ENCODE peak calls at places on chromosomes 3 and 15, in four cellular contexts. One of them, this sample, is unnamed. For H3K4me1, the result is how much of the 10 kb centered on the place peaks cover.

GRCh38 chr3:150106752-150107428 is 136.2 kb upstream of the PFN2 start:
- DNase-seq in K562: no peak
- DNase-seq in HepG2: no peak
- DNase-seq in H1: no peak
- DNase-seq in this sample: no peak

GRCh38 chr3:151379083-151379734 is 5.3 kb downstream of the P2RY12 start:
- DNase-seq in K562: peak
- DNase-seq in HepG2: peak
- DNase-seq in H1: peak
- DNase-seq in this sample: peak

GRCh38 chr3:14147617-14148016 is 22.8 kb downstream of the TMEM43 start:
- DNase-seq in K562: no peak
- DNase-seq in HepG2: no peak
- DNase-seq in H1: no peak
- DNase-seq in this sample: no peak

GRCh38 chr3:128081846-128082245 is 29.6 kb downstream of the SEC61A1 start:
- DNase-seq in K562: no peak
- DNase-seq in HepG2: no peak
- DNase-seq in H1: no peak
- DNase-seq in this sample: no peak

GRCh38 chr3:126895178-126896066 is 87.5 kb upstream of the PLXNA1 start:
- DNase-seq in K562: peak
- DNase-seq in HepG2: no peak
- DNase-seq in H1: no peak
- DNase-seq in this sample: no peak

GRCh38 chr3:152623286-152623685 is 211.6 kb upstream of the P2RY1 start:
- DNase-seq in K562: no peak
- DNase-seq in HepG2: no peak
- DNase-seq in H1: no peak
- DNase-seq in this sample: no peak

GRCh38 chr3:8239718-8240698 is 261.6 kb upstream of the LMCD1 start:
- DNase-seq in K562: peak
- DNase-seq in HepG2: peak
- DNase-seq in H1: peak
- DNase-seq in this sample: peak

GRCh38 chr3:57974796-57975388 is 33.3 kb upstream of the FLNB start:
- DNase-seq in K562: peak
- DNase-seq in HepG2: peak
- DNase-seq in H1: no peak
- DNase-seq in this sample: peak

GRCh38 chr15:62512906-62513305 is 347.8 kb upstream of the C2CD4B start:
- DNase-seq in K562: no peak
- DNase-seq in HepG2: no peak
- DNase-seq in H1: no peak
- DNase-seq in this sample: no peak

GRCh38 chr3:116164039-116164438 is 281.2 kb downstream of the LSAMP start:
- DNase-seq in K562: no peak
- DNase-seq in HepG2: no peak
- DNase-seq in H1: no peak
- DNase-seq in this sample: no peak

GRCh38 chr3:136266468-136266867 is 16.3 kb downstream of the PCCB start:
- DNase-seq in K562: no peak
- DNase-seq in HepG2: peak
- DNase-seq in H1: no peak
- DNase-seq in this sample: no peak

GRCh38 chr15:80920271-80920699 is 69.3 kb downstream of the MESD start:
- DNase-seq in K562: no peak
- DNase-seq in HepG2: no peak
- DNase-seq in H1: no peak
- DNase-seq in this sample: no peak

GRCh38 chr15:39934415-39935044 is 615 bp downstream of the EIF2AK4 start:
- DNase-seq in K562: no peak
- DNase-seq in HepG2: peak
- DNase-seq in H1: no peak
- DNase-seq in this sample: peak

GRCh38 chr15:85430406-85431204 is 50.2 kb downstream of the AKAP13 start:
- DNase-seq in K562: no peak
- DNase-seq in HepG2: no peak
- DNase-seq in H1: no peak
- DNase-seq in this sample: no peak

GRCh38 chr15:87653646-87654045 is 602.9 kb downstream of the NTRK3 start:
- DNase-seq in K562: peak
- DNase-seq in HepG2: no peak
- DNase-seq in H1: no peak
- DNase-seq in this sample: no peak

GRCh38 chr3:177318559-177318958 is 121.3 kb upstream of the TBL1XR1 start:
- DNase-seq in K562: no peak
- DNase-seq in HepG2: no peak
- DNase-seq in H1: no peak
- DNase-seq in this sample: no peak

GRCh38 chr15:31102374-31103342 is 1.1 kb upstream of the TRPM1 start:
- DNase-seq in K562: no peak
- DNase-seq in HepG2: no peak
- DNase-seq in H1: peak
- DNase-seq in this sample: no peak

GRCh38 chr3:128486157-128486691 is 6.8 kb downstream of the GATA2 start:
- DNase-seq in K562: no peak
- DNase-seq in HepG2: no peak
- DNase-seq in H1: no peak
- DNase-seq in this sample: peak

GRCh38 chr15:26087881-26088280 is 224.8 kb upstream of the ATP10A start:
- DNase-seq in K562: no peak
- DNase-seq in HepG2: no peak
- DNase-seq in H1: no peak
- DNase-seq in this sample: no peak

GRCh38 chr15:89363133-89363532 is 28.5 kb upstream of the POLG start:
- DNase-seq in K562: no peak
- DNase-seq in HepG2: no peak
- DNase-seq in H1: no peak
- DNase-seq in this sample: no peak

GRCh38 chr3:7630925-7631324 is 770.0 kb downstream of the GRM7 start:
- DNase-seq in K562: no peak
- DNase-seq in HepG2: no peak
- DNase-seq in H1: no peak
- DNase-seq in this sample: peak

GRCh38 chr3:173743111-173743510 is 345.6 kb downstream of the NLGN1 start:
- DNase-seq in K562: no peak
- DNase-seq in HepG2: no peak
- DNase-seq in H1: no peak
- DNase-seq in this sample: peak

GRCh38 chr15:26028086-26028740 is 165.1 kb upstream of the ATP10A start:
- DNase-seq in K562: no peak
- DNase-seq in HepG2: no peak
- DNase-seq in H1: no peak
- DNase-seq in this sample: no peak

GRCh38 chr3:193871093-193871485 is 264.9 kb upstream of the HES1 start:
- DNase-seq in K562: no peak
- DNase-seq in HepG2: no peak
- DNase-seq in H1: no peak
- DNase-seq in this sample: no peak

GRCh38 chr3:175308105-175308504 is 449.0 kb downstream of the NAALADL2 start:
- DNase-seq in K562: no peak
- DNase-seq in HepG2: no peak
- DNase-seq in H1: no peak
- DNase-seq in this sample: no peak

GRCh38 chr15:51672913-51673857 is 8.1 kb upstream of the SCG3 start:
- DNase-seq in K562: no peak
- DNase-seq in HepG2: no peak
- DNase-seq in H1: no peak
- DNase-seq in this sample: no peak

GRCh38 chr3:9172851-9173320 is 76.6 kb downstream of the SRGAP3 start:
- DNase-seq in K562: no peak
- DNase-seq in HepG2: peak
- DNase-seq in H1: no peak
- DNase-seq in this sample: no peak

GRCh38 chr3:18412684-18413083 is 12.5 kb downstream of the SATB1 start:
- DNase-seq in K562: no peak
- DNase-seq in HepG2: no peak
- DNase-seq in H1: no peak
- DNase-seq in this sample: no peak

GRCh38 chr3:100400424-100400781 is 486 bp downstream of the TOMM70 start:
- DNase-seq in K562: no peak
- DNase-seq in HepG2: peak
- DNase-seq in H1: peak
- DNase-seq in this sample: peak

GRCh38 chr3:188021502-188022040 is 132.4 kb upstream of the LPP start:
- DNase-seq in K562: no peak
- DNase-seq in HepG2: peak
- DNase-seq in H1: no peak
- DNase-seq in this sample: peak

GRCh38 chr3:42151596-42152145 is 60.5 kb downstream of the TRAK1 start:
- DNase-seq in K562: no peak
- DNase-seq in HepG2: no peak
- DNase-seq in H1: no peak
- DNase-seq in this sample: no peak

GRCh38 chr15:80518522-80518921 is 114.3 kb downstream of the ARNT2 start:
- DNase-seq in K562: no peak
- DNase-seq in HepG2: no peak
- DNase-seq in H1: no peak
- DNase-seq in this sample: no peak

GRCh38 chr3:47782538-47783308 is 1.0 kb upstream of the SMARCC1 start:
- DNase-seq in K562: no peak
- DNase-seq in HepG2: no peak
- DNase-seq in H1: no peak
- DNase-seq in this sample: no peak

GRCh38 chr3:172087827-172088580 is 48.6 kb downstream of the FNDC3B start:
- DNase-seq in K562: peak
- DNase-seq in HepG2: no peak
- DNase-seq in H1: no peak
- DNase-seq in this sample: no peak

GRCh38 chr3:14435175-14436011 is 33.0 kb downstream of the SLC6A6 start:
- DNase-seq in K562: no peak
- DNase-seq in HepG2: no peak
- DNase-seq in H1: no peak
- DNase-seq in this sample: peak

GRCh38 chr3:49244589-49245205 is 32.3 kb downstream of the C3orf62 start:
- DNase-seq in K562: no peak
- DNase-seq in HepG2: no peak
- DNase-seq in H1: no peak
- DNase-seq in this sample: no peak

GRCh38 chr3:66604476-66604875 is 103.7 kb upstream of the LRIG1 start:
- DNase-seq in K562: no peak
- DNase-seq in HepG2: no peak
- DNase-seq in H1: no peak
- DNase-seq in this sample: no peak

GRCh38 chr3:169026543-169027181 is 636.9 kb downstream of the MECOM start:
- DNase-seq in K562: no peak
- DNase-seq in HepG2: peak
- DNase-seq in H1: no peak
- DNase-seq in this sample: peak

GRCh38 chr3:169020371-169020770 is 643.1 kb downstream of the MECOM start:
- DNase-seq in K562: no peak
- DNase-seq in HepG2: no peak
- DNase-seq in H1: no peak
- DNase-seq in this sample: no peak

DNA sequence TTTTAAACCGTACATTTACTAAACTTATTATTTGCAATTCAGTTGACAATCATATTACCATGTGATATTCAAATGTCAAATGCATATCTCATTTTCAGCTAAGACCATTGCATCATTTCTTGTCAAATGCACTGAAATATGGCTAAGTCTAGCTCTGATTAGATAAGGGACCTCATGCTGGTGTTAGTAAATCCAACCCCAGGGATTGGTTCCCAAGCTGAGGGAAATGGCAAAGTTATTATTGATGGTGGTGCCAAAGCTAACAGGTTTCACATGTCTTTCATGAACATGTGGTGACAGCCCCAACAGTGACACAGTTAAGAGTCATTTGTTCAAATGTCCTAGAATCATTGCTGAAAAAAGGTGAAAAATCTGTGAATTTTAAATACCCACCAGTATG is 641.1 kb downstream of the MECOM start:
- DNase-seq in K562: no peak
- DNase-seq in HepG2: no peak
- DNase-seq in H1: no peak
- DNase-seq in this sample: no peak
- H3K9ac ChIP-seq in K562: no peak
- H3K9ac ChIP-seq in HepG2: no peak
- H3K9ac ChIP-seq in H1: no peak
- H3K9ac ChIP-seq in this sample: no peak

DNA sequence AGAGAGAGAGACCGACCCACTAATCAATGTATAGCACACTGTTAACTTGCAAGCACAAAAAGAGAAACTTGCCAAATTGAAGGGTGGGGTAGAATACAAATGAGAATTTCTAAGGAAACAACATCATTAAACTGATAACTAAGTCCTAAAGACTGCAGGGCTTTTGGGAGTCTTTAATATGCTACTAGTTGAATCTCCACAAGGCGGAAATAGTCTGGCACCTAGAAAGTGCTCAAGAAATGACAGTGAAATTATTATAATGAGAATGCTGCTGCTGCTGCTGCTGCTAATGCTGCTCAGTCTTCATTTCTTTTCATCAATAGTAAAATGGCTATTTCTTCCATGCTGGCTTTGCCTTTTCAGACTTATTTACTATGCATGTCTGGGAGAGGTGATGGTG is 91.8 kb downstream of the BTD start:
- DNase-seq in K562: no peak
- DNase-seq in HepG2: no peak
- DNase-seq in H1: no peak
- DNase-seq in this sample: no peak
- H3K4me1 ChIP-seq in K562: under half
- H3K4me1 ChIP-seq in HepG2: under half
- H3K4me1 ChIP-seq in H1: under half
- H3K4me1 ChIP-seq in this sample: under half

GRCh38 chr3:132788299-132788698 is 66.1 kb upstream of the NPHP3 start:
- DNase-seq in K562: no peak
- DNase-seq in HepG2: no peak
- DNase-seq in H1: no peak
- DNase-seq in this sample: peak
- TF ChIP-seq JUN in K562: no peak
- TF ChIP-seq JUN in HepG2: no peak
- TF ChIP-seq JUN in H1: no peak
- TF ChIP-seq JUN in this sample: no peak

GRCh38 chr15:101204744-101205535 is 46.9 kb downstream of the CHSY1 start:
- DNase-seq in K562: no peak
- DNase-seq in HepG2: no peak
- DNase-seq in H1: no peak
- DNase-seq in this sample: no peak
- H3K9ac ChIP-seq in K562: no peak
- H3K9ac ChIP-seq in HepG2: no peak
- H3K9ac ChIP-seq in H1: no peak
- H3K9ac ChIP-seq in this sample: no peak

This sample was measured in endothelial cell of umbilical vein.